ENCODE peak calls at places on chromosomes 12 and 14, in four cellular contexts. S is NCI-H510A treated with DMSO at 0.1 percent for 48 hours; Y is CD4-positive, alpha-beta memory T cell; W is astrocyte. D is an unnamed sample.
A peak's percentile ranks its signal among the peaks of the same experiment; 100 is the strongest.

GRCh38 chr14:103749452-103749851 is 33.8 kb downstream of the ZFYVE21 start:
- DNase-seq in S (no peak), Y (no peak), W (no peak), D (peak; percentile 31)

GRCh38 chr14:102949062-102949800 is 26.8 kb downstream of the AMN start:
- DNase-seq in S (peak; percentile 11), Y (peak; percentile 60), W (peak; percentile 16), D (peak; percentile 59)

GRCh38 chr14:98200621-98201020 is 1071.4 kb downstream of the BCL11B start:
- DNase-seq in S (peak; percentile 2), Y (no peak), W (no peak), D (no peak)

GRCh38 chr14:104264495-104265265 is 126.3 kb downstream of the KIF26A start:
- DNase-seq in S (no peak), Y (no peak), W (no peak), D (no peak)

GRCh38 chr12:132379576-132379975 is 50.2 kb upstream of the GALNT9 start:
- DNase-seq in S (no peak), Y (no peak), W (no peak), D (no peak)

GRCh38 chr12:112148031-112148513 is 22.7 kb downstream of the TRAFD1 start:
- DNase-seq in S (no peak), Y (no peak), W (peak; percentile 70), D (peak; percentile 17)

GRCh38 chr14:73402579-73402978 is 55.8 kb downstream of the NUMB start:
- DNase-seq in S (no peak), Y (no peak), W (no peak), D (no peak)

GRCh38 chr14:92099802-92100201 is 6.6 kb downstream of the ATXN3 start:
- DNase-seq in S (no peak), Y (no peak), W (no peak), D (no peak)

GRCh38 chr14:73323889-73324535 is 86.7 kb downstream of the PAPLN start:
- DNase-seq in S (no peak), Y (no peak), W (no peak), D (no peak)

D was measured in Jurkat, Clone E6-1.